ENCODE peak calls at places on chromosomes 5 and 9, in seven cellular contexts. X is endodermal cell; P is Jurkat, Clone E6-1; H is Daoy; R is NCI-H460; B is NCI-H1436; Q is stimulated activated naive B cell treated with anti-CD40 and anti-IgM and Interleukin-4, amounts not matched to agents 10 μg/mL and 1 μg/mL and 100 μg/mL, for 72 hours. K is an unnamed sample.

GRCh38 chr9:34554211-34555001 is 31.6 kb upstream of the ENHO start:
- DNase-seq in R (no peak), Q (no peak), B (peak), H (peak), X (peak), P (no peak), K (no peak)

GRCh38 chr5:66842540-66842939 is 246.3 kb downstream of the MAST4 start:
- DNase-seq in R (no peak), H (no peak), B (no peak), Q (no peak), P (no peak), X (peak), K (no peak)

GRCh38 chr5:74017112-74017511 is 391.1 kb downstream of the ARHGEF28 start:
- DNase-seq in B (peak), R (no peak), H (peak), X (peak), P (no peak), Q (no peak), K (no peak)

GRCh38 chr5:16930487-16930886 is 5.6 kb downstream of the MYO10 start:
- DNase-seq in Q (no peak), P (no peak), B (no peak), R (no peak), H (no peak), X (peak), K (no peak)

GRCh38 chr5:126971455-126972019 is 58.8 kb downstream of the MARCHF3 start:
- DNase-seq in H (no peak), X (no peak), B (no peak), P (no peak), R (no peak), Q (no peak), K (no peak)

GRCh38 chr5:10140195-10140973 is 109.3 kb downstream of the ATPSCKMT start:
- DNase-seq in X (peak), R (peak), Q (no peak), H (no peak), B (no peak), P (no peak), K (no peak)

GRCh38 chr9:129250786-129251185 is 72.7 kb upstream of the IER5L start:
- DNase-seq in Q (no peak), H (no peak), R (no peak), B (no peak), P (no peak), X (no peak), K (no peak)

GRCh38 chr5:111945535-111945934 is 188.5 kb upstream of the NREP start:
- DNase-seq in H (no peak), X (no peak), B (no peak), R (no peak), Q (no peak), P (no peak), K (no peak)

GRCh38 chr9:16960084-16960483 is 89.6 kb upstream of the BNC2 start:
- DNase-seq in B (no peak), R (no peak), P (no peak), H (peak), Q (no peak), X (no peak), K (no peak)

GRCh38 chr9:22073349-22073748 is 64.2 kb upstream of the CDKN2B start:
- DNase-seq in Q (no peak), H (no peak), P (no peak), B (no peak), R (no peak), X (no peak), K (no peak)

GRCh38 chr5:111931658-111932057 is 174.7 kb upstream of the NREP start:
- DNase-seq in R (no peak), P (no peak), X (no peak), B (no peak), H (no peak), Q (no peak), K (no peak)

GRCh38 chr5:107402881-107403280 is 267.9 kb downstream of the EFNA5 start:
- DNase-seq in H (no peak), Q (no peak), R (no peak), X (no peak), B (no peak), P (no peak), K (peak)

GRCh38 chr9:112002131-112002846 is 105.7 kb downstream of the UGCG start:
- DNase-seq in H (no peak), R (no peak), B (no peak), X (peak), Q (no peak), P (no peak), K (no peak)

GRCh38 chr9:136174779-136175744 is 29.9 kb downstream of the LHX3 start:
- DNase-seq in X (no peak), H (no peak), B (no peak), R (no peak), Q (no peak), P (no peak), K (no peak)

GRCh38 chr5:89457411-89458329 is 574.7 kb upstream of the MEF2C start:
- DNase-seq in R (no peak), B (no peak), Q (no peak), X (no peak), H (peak), P (no peak), K (peak)

K was measured in NCI-H2227 treated with DMSO at 0.1 percent for 48 hours.